ENCODE peak calls at places on chromosomes 1 and 21, in nine cellular contexts. C is kidney; E is tibial nerve; B is SK-N-SH; D is left ventricle myocardium inferior; I is fibroblast of mammary gland; P is heart left ventricle; A is CD8-positive, alpha-beta T cell; Q is body of pancreas. O is an unnamed sample.

GRCh38 chr1:24805534-24806301 is 60.5 kb downstream of the CLIC4 start:
- DNase-seq in Q (no peak), P (peak), I (peak), E (no peak), D (no peak), A (no peak), C (no peak), B (no peak), O (peak)

GRCh38 chr1:80054129-80054528 is 1047.6 kb upstream of the ADGRL4 start:
- DNase-seq in I (peak), Q (peak), B (peak), D (no peak), E (no peak), P (no peak), A (no peak), C (no peak), O (peak)

GRCh38 chr1:54081306-54082270 is 28.2 kb downstream of the TCEANC2 start:
- DNase-seq in A (peak), Q (peak), D (peak), P (peak), E (peak), C (no peak), I (peak), B (peak), O (peak)

GRCh38 chr1:41358152-41358937 is 2.9 kb upstream of the FOXO6 start:
- DNase-seq in I (no peak), P (peak), D (peak), C (no peak), Q (peak), E (no peak), B (no peak), A (peak), O (no peak)

GRCh38 chr1:32920833-32921232 is 19.6 kb upstream of the TMEM54 start:
- DNase-seq in I (peak), D (peak), P (peak), A (no peak), E (no peak), C (no peak), Q (no peak), B (no peak), O (peak)

GRCh38 chr1:21590116-21590905 is 78.8 kb downstream of the RAP1GAP start:
- DNase-seq in Q (no peak), P (no peak), A (no peak), D (no peak), C (no peak), E (no peak), B (peak), I (no peak), O (no peak)

GRCh38 chr1:230487773-230488428 is 61.8 kb upstream of the PGBD5 start:
- DNase-seq in P (no peak), E (no peak), Q (peak), I (no peak), B (no peak), A (no peak), D (no peak), C (no peak), O (no peak)

GRCh38 chr1:69836961-69837636 is 269.4 kb downstream of the LRRC7 start:
- DNase-seq in D (no peak), B (no peak), E (no peak), P (no peak), A (no peak), I (no peak), Q (no peak), C (no peak), O (peak)

GRCh38 chr1:100604372-100604771 is 66.4 kb downstream of the GPR88 start:
- DNase-seq in Q (no peak), B (no peak), P (no peak), A (no peak), E (no peak), D (no peak), I (no peak), C (no peak), O (no peak)

GRCh38 chr1:192575499-192576189 is at the start of gene RGS1:
- DNase-seq in A (peak), E (peak), I (no peak), Q (peak), D (peak), C (peak), B (no peak), P (no peak), O (no peak)

GRCh38 chr21:26965567-26966359 is 1.1 kb downstream of the ADAMTS5 start:
- DNase-seq in E (no peak), B (peak), C (peak), D (peak), A (no peak), P (peak), I (peak), Q (peak), O (peak)

GRCh38 chr21:35565204-35565611 is 495.1 kb downstream of the SETD4 start:
- DNase-seq in P (peak), C (peak), Q (peak), I (peak), D (no peak), B (no peak), A (no peak), E (peak), O (peak)

GRCh38 chr1:66445492-66446181 is 88.3 kb upstream of the SGIP1 start:
- DNase-seq in Q (no peak), C (no peak), P (peak), E (no peak), B (no peak), A (peak), I (no peak), D (no peak), O (no peak)

GRCh38 chr1:18079941-18080340 is 27.7 kb upstream of the IGSF21 start:
- DNase-seq in B (no peak), D (no peak), E (no peak), A (no peak), I (no peak), Q (no peak), P (no peak), C (no peak), O (no peak)

GRCh38 chr1:162386292-162387225 is 5.0 kb downstream of the C1orf226 start:
- DNase-seq in E (no peak), A (peak), Q (no peak), P (no peak), D (no peak), C (no peak), B (no peak), I (no peak), O (no peak)

GRCh38 chr1:31831397-31832378 is 15.9 kb upstream of the SPOCD1 start:
- DNase-seq in P (no peak), E (no peak), I (peak), Q (no peak), C (no peak), D (no peak), B (no peak), A (peak), O (no peak)

GRCh38 chr1:151474711-151475110 is 15.4 kb upstream of the POGZ start:
- DNase-seq in E (no peak), B (no peak), Q (no peak), C (no peak), P (no peak), I (no peak), D (no peak), A (no peak), O (no peak)

GRCh38 chr1:244010191-244010590 is 40.9 kb upstream of the ZBTB18 start:
- DNase-seq in C (no peak), D (no peak), E (no peak), Q (no peak), A (no peak), I (peak), P (no peak), B (no peak), O (no peak)

GRCh38 chr1:112325504-112325903 is 70.5 kb upstream of the CTTNBP2NL start:
- DNase-seq in Q (no peak), E (no peak), I (no peak), C (no peak), P (peak), D (no peak), B (no peak), A (no peak), O (no peak)

GRCh38 chr1:12144236-12144635 is 22.6 kb upstream of the TNFRSF1B start:
- DNase-seq in E (no peak), B (no peak), D (no peak), I (no peak), C (peak), A (no peak), Q (no peak), P (no peak), O (no peak)

GRCh38 chr1:21852282-21853129 is 40.4 kb downstream of the LDLRAD2 start:
- DNase-seq in A (no peak), B (no peak), Q (no peak), I (no peak), E (no peak), C (no peak), D (no peak), P (no peak), O (no peak)

GRCh38 chr1:240055978-240056772 is 35.5 kb upstream of the FMN2 start:
- DNase-seq in B (no peak), A (no peak), I (no peak), C (no peak), P (no peak), E (no peak), D (no peak), Q (no peak), O (no peak)

DNA sequence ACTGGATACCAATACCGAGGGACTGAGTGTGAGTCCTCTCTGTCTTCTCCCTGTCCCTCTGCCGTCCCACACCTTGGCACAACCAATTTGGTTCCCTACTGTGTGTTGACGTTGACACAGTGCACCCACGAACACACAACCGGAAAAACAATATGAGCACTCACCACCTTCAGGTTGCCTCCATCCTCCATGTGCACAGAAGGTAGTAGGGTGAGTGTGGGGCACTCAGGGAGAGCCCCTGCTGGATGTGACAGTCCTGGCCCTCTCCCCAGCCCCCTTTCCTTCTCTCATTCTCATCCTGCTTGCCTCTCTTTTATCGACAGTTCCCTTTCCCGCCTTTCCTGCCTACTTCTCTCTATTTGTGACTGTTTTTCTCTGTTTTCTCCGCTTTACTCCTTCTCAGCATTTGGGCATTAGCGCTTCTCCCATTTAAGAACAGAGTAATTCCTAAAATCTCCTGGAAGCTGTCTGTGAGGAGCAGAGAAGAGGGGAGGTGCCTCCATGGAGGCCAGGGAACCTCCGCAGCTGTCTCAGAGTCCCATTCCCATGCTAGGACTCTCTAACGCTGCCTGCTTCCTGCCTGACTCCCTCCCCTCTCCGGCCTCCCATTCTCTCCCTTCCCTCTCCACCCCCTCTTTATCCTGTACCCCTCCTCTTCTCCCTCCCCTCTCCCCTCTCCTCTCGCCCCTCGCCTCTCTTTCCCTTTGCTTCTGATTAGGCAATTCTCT is 16.4 kb downstream of the CADM3 start:
- DNase-seq in C (no peak), I (no peak), E (no peak), Q (no peak), D (no peak), P (no peak), B (no peak), A (no peak), O (no peak)
- H3K4me3 ChIP-seq in C (no peak), I (peak), E (peak), Q (no peak), D (peak), P (peak), B (no peak), A (no peak), O (no peak)

DNA sequence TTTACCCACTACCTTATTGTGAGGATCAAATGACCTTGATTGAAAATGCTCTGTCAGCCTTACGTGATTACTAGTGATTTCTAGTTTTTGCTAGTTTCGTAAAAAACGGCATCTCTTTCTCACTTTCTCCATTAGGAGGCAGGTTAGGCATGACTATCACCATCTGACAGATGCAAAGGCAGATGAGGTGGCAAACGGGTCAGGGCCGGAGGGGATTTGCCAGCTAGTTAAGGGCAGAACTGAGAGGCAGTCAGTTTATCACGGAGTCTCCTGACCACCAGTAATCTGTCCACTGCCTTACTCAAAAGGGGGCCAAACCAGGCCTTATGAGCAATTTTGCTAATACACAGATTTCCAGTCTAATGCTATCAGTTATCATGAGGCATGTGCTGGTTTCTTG is 159.3 kb downstream of the TSEN15 start:
- DNase-seq in A (no peak), C (no peak), P (no peak), Q (no peak), B (peak), E (no peak), D (no peak), I (no peak), O (no peak)
- TF ChIP-seq CTCF in A (no peak), C (no peak), P (no peak), Q (no peak), B (no peak), E (no peak), D (no peak), I (no peak), O (no peak)

DNA sequence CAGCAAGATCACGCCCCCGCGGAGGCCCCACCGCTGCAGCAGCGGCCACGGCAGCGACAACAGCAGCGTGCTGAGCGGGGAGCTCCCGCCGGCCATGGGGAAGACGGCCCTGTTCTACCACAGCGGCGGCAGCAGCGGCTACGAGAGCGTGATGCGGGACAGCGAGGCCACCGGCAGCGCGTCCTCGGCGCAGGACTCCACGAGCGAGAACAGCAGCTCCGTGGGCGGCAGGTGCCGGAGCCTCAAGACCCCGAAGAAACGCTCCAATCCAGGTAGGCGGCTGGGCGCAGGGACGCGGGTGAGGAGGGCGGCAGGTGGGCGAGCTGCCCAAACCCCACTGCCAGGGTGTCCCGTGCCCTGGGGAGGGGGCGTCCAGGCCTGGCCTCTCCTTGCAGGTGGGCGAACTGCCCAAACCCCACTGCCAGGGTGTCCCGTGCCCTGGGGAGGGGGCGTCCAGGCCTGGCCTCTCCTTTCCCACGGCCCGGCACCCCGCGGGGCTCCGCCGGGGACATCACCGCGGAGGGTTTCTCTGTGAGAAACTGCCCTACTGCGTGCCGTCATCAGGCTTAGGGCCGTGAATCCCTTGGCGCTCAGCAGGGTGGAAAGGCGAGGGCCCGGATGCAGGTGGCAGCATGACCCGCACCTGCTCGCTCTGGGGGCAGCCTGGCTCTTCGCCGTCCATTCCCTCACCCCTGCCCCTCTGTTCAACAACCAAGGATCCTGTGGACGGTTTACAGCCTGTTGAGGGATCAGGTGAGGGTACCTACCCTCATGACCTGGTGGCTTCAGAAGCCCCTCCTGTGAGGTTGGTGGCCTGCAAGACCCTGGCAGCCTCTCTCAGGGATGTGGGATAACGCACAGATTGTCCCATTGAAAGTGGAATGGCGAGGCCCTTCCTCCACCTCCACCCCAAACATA is 534.0 kb downstream of the KIF26B start:
- DNase-seq in C (peak), P (no peak), Q (no peak), A (no peak), I (no peak), B (no peak), E (no peak), D (no peak), O (no peak)
- H3K4me3 ChIP-seq in C (no peak), P (no peak), Q (no peak), A (no peak), I (no peak), B (no peak), E (no peak), D (no peak), O (no peak)

DNA sequence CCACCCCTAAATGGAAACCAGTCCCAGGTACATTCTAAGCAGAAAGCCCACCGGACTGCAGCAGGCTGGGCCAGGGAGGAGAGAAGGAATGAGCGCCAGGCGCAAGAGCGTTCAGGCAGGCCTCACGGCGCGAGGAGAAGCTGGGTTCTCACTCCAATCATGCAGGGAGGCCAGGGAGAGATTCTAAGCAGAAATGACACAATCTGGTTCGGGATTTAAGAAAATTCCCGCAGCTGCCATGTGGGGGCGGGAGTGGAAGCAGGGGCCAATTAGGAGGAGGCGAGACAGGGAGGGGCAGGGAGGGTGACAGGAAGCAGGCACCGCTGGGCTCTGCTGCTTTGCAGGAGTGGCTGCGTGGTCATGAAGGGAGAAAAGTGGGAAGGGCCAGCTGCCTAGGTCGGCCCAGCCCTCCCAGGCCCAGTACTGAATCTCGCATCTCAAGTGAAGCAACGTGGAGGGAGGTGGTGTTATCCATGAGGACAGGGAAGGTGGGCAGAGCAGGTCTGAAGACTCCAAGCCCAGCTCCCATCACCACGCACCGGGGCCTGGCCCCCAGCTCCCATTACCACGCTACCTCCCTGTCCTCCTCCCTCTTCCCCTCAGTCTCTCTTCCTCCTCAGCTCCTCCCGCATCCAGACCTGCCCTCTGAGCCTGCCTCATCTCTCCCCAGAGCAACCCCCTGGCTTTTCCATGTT is 11.8 kb downstream of the NPHP4 start:
- DNase-seq in Q (no peak), A (no peak), C (peak), E (peak), D (peak), B (peak), I (peak), P (peak), O (peak)
- TF ChIP-seq CTCF in Q (no peak), A (no peak), C (no peak), E (no peak), D (peak), B (peak), I (peak), P (no peak), O (peak)

DNA sequence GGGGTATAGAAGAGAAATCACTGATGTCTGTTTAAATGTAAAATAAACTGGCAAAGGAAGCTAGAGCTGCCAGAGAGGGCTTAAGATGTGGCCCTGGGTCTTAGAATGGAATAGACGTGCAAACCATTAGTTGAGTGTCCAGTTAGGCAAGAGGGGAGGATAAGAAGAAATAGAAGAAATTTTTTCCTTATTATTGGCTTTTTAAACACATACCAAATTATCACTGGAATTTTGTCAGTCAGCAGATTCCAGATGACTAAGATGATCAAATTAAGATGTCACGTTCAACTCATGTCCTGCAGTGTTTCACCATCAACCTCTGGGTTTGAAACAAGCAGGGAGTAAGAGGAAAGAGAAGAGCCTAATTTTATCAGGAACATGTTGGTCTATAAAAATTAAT is 71.6 kb upstream of the C1orf21 start:
- DNase-seq in P (no peak), B (no peak), C (no peak), A (no peak), E (no peak), Q (no peak), D (no peak), I (peak), O (peak)
- H3K4me3 ChIP-seq in P (no peak), B (no peak), C (no peak), A (no peak), E (no peak), Q (no peak), D (no peak), I (no peak), O (no peak)